ENCODE peak calls at places on chromosomes 16 and 17, in seven cellular contexts. G is right lobe of liver, J is sigmoid colon, S is gastrocnemius medialis, A is H1, B is HCT116, E is A549. W is an unnamed sample. For H3K9me3, the result is how much of the 10 kb centered on the place peaks cover.

GRCh38 chr17:59287452-59287851 is 44.0 kb upstream of the YPEL2 start:
- DNase-seq in G (no peak), J (no peak), S (no peak), A (no peak), B (peak), E (no peak), W (no peak)

GRCh38 chr17:40538019-40538935 is 27.0 kb downstream of the CCR7 start:
- DNase-seq in G (peak), J (peak), S (peak), A (no peak), B (no peak), E (no peak), W (peak)

GRCh38 chr16:28910046-28911031 is 14.7 kb downstream of the RABEP2 start:
- DNase-seq in G (no peak), J (no peak), S (no peak), A (no peak), B (peak), E (peak), W (no peak)

GRCh38 chr16:87849419-87850008 is 19.8 kb downstream of the SLC7A5 start:
- DNase-seq in G (no peak), J (no peak), S (no peak), A (no peak), B (no peak), E (no peak), W (no peak)

GRCh38 chr17:39365252-39365651 is 36.2 kb downstream of the FBXL20 start:
- DNase-seq in G (no peak), J (no peak), S (no peak), A (no peak), B (no peak), E (no peak), W (no peak)

GRCh38 chr17:40541060-40541872 is 24.0 kb downstream of the CCR7 start:
- DNase-seq in G (no peak), J (peak), S (peak), A (no peak), B (no peak), E (no peak), W (peak)

GRCh38 chr16:30028438-30029093 is 2.5 kb downstream of the TLCD3B start:
- DNase-seq in G (no peak), J (no peak), S (peak), A (peak), B (no peak), E (no peak), W (no peak)

GRCh38 chr17:75181608-75182318 is 996 bp downstream of the SUMO2 start:
- DNase-seq in G (peak), J (no peak), S (no peak), A (no peak), B (no peak), E (no peak), W (peak)

GRCh38 chr16:31085371-31085770 is 3.4 kb downstream of the PRSS53 start:
- DNase-seq in G (no peak), J (no peak), S (no peak), A (no peak), B (no peak), E (no peak), W (no peak)

GRCh38 chr17:2171725-2172446 is 117.0 kb downstream of the HIC1 start:
- DNase-seq in G (peak), J (peak), S (peak), A (no peak), B (no peak), E (no peak), W (peak)

GRCh38 chr17:79627184-79627765 is 16.4 kb upstream of the RBFOX3 start:
- DNase-seq in G (peak), J (peak), S (no peak), A (peak), B (no peak), E (no peak), W (peak)

GRCh38 chr16:27972500-27972899 is 91.0 kb downstream of the GSG1L start:
- DNase-seq in G (no peak), J (peak), S (no peak), A (peak), B (peak), E (peak), W (no peak)

GRCh38 chr16:38941-39892 is 14.2 kb downstream of the POLR3K start:
- DNase-seq in G (no peak), J (no peak), S (no peak), A (no peak), B (no peak), E (no peak), W (no peak)

GRCh38 chr17:80045703-80046102 is 9.3 kb downstream of the CCDC40 start:
- DNase-seq in G (no peak), J (no peak), S (no peak), A (no peak), B (no peak), E (no peak), W (no peak)

GRCh38 chr17:45976755-45977505 is 22.1 kb upstream of the STH start:
- DNase-seq in G (no peak), J (no peak), S (peak), A (no peak), B (no peak), E (no peak), W (no peak)

GRCh38 chr17:67221062-67221998 is 23.7 kb downstream of the HELZ start:
- DNase-seq in G (no peak), J (no peak), S (peak), A (no peak), B (peak), E (peak), W (no peak)

GRCh38 chr17:81665205-81666091 is 957 bp downstream of the OXLD1 start:
- DNase-seq in G (no peak), J (peak), S (no peak), A (no peak), B (no peak), E (peak), W (no peak)

GRCh38 chr17:28113269-28113668 is 70.8 kb downstream of the NLK start:
- DNase-seq in G (no peak), J (no peak), S (no peak), A (no peak), B (no peak), E (no peak), W (no peak)

GRCh38 chr17:29760771-29761682 is 138.3 kb upstream of the CORO6 start:
- DNase-seq in G (peak), J (peak), S (peak), A (peak), B (no peak), E (peak), W (peak)
- TF ChIP-seq POLR2A in G (peak), J (peak), S (peak), A (peak), B (no peak), E (peak), W (peak)

GRCh38 chr16:89073346-89074221 is 20.1 kb upstream of the ACSF3 start:
- DNase-seq in G (no peak), J (no peak), S (no peak), A (no peak), B (no peak), E (no peak), W (no peak)

GRCh38 chr16:89078172-89078571 is 15.5 kb upstream of the ACSF3 start:
- DNase-seq in G (no peak), J (no peak), S (no peak), A (no peak), B (no peak), E (no peak), W (no peak)

GRCh38 chr16:89079434-89079833 is 14.2 kb upstream of the ACSF3 start:
- DNase-seq in G (no peak), J (no peak), S (no peak), A (no peak), B (no peak), E (no peak), W (no peak)

GRCh38 chr16:89077076-89077475 is 16.6 kb upstream of the ACSF3 start:
- DNase-seq in G (no peak), J (no peak), S (no peak), A (no peak), B (no peak), E (no peak), W (no peak)

DNA sequence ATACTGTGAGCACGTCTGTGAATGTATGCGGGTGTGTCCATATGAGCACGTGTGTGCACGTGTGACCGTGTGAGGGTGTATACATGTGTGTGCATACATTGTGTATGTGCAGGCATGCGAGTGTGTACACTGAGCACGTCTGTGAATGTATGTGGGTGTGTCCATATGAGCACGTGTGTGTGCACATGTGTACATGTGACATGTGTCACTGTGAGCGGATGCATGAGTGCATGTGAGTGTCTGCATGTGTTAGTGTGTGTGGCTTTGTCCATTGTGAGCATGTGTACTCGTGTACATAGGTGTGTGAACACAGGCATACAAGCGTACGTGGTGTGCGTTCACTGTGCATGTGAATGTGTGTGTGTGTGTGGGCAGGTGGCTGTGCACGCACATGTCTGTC is 17.5 kb upstream of the ACSF3 start:
- DNase-seq in G (no peak), J (no peak), S (no peak), A (no peak), B (no peak), E (no peak), W (no peak)
- H3K9me3 ChIP-seq in G (under half), J (under half), S (under half), A (under half), B (under half), E (under half), W (under half)

GRCh38 chr16:4537376-4538066 is 1.1 kb downstream of the CDIP1 start:
- DNase-seq in G (peak), J (peak), S (no peak), A (peak), B (no peak), E (no peak), W (peak)
- TF ChIP-seq CTCF in G (no peak), J (no peak), S (no peak), A (no peak), B (no peak), E (no peak), W (no peak)

GRCh38 chr17:43942286-43942685 is at the start of gene PPY:
- DNase-seq in G (no peak), J (no peak), S (no peak), A (no peak), B (no peak), E (no peak), W (no peak)

GRCh38 chr17:43943769-43944418 is 1.6 kb upstream of the PPY start:
- DNase-seq in G (peak), J (peak), S (peak), A (peak), B (peak), E (peak), W (peak)

GRCh38 chr17:43946766-43947165 is 4.5 kb upstream of the PPY start:
- DNase-seq in G (no peak), J (no peak), S (no peak), A (no peak), B (no peak), E (no peak), W (no peak)

GRCh38 chr17:43949777-43950176 is 4.0 kb downstream of the PYY start:
- DNase-seq in G (peak), J (no peak), S (no peak), A (no peak), B (no peak), E (no peak), W (no peak)

DNA sequence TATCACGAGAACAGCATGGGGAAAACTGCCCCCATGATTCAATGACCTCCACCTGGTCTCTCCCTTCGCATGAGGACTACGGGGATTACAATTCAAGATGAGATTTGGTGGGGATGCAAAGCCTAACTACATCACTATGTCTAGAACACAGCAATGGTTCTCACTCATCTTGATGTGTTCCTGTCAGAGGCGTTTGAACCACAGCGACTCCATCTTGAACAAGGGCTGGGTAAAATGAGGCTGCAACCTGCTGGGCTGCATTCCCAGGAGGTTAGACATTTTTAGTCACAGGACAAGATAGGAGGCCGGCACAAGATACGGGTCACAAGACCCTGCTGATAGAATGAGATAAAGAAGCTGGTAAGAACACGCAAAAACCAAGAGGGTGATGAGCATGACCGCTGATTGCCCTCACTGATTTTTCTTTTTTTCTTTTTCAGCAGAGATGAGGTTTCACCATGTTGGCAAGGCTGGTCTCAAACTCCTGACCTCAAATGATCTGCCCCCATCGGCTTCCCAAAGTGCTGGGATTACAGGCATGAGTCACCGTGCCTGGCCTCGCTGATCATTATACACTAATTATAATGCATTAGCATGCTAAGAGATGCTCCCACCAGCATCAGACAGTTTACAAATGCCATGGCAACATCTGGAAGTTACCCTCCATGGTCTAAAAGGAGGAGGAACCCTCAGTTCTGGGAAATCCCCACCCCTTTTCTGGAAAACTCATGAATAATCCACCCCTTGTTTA is 3.0 kb upstream of the PPY start:
- DNase-seq in G (peak), J (no peak), S (no peak), A (no peak), B (no peak), E (no peak), W (no peak)
- TF ChIP-seq POLR2A in G (no peak), J (no peak), S (no peak), A (no peak), B (no peak), E (no peak), W (no peak)

DNA sequence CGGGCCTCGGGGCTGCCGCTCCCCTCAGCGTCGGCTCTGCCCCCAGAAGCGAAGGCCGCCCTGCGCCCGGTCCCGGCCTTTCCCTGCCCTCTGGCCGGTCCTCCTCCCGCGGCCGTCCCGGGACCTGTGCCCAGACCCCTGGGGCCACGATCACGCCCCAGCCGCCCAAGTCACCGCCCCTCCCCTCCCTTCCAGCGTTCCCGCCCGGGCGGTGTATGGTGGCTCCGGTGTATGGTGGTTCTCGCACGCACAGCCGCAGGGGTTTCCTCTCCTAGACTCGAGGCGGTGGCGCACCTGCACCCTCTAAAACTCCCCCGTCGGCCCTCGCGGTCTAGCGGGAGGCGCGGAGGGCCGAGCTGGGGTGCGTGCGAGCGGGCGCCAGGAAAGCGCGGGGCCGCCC is 10.0 kb downstream of the TIGD7 start:
- DNase-seq in G (no peak), J (no peak), S (no peak), A (no peak), B (no peak), E (no peak), W (no peak)
- H3K9me3 ChIP-seq in G (under half), J (under half), S (under half), A (under half), B (under half), E (half or more), W (under half)

DNA sequence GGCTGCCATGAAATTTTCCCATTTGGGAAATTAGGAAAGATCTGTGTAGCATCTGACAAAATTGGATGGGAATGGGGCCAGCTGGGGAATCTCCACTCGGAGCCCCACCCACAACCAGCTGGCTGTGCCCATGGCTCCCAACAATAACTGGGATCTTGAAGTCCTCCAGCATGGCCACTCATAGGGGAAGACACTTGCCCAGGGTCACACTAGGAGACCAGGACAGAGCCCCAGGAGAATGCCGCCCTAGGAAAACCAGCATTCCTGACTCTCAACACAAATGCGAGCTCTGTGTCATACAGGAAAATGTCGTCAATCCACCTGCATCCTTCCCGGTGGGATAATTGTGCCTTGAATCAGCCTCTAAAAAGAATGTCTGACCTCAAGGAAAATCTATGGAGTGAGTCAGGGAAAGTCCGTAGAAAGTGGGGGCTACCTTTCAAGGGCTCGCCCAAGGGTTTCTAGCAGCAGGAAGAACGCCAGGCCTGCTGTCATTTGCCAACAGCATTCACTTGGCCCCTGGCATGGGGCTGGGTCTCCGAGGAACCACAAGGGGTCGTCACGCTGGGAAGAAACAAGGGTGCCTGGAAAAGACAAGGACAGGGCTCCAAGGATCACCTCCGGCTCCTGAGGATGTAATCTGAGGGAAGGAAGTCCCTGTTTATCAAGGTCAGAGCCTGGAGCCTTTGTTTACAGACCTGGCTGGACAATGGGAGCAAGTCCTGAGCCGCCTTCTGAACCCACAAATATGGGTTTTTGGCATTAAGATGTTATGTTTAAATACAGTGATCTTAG is 15.9 kb downstream of the CDH5 start:
- DNase-seq in G (no peak), J (peak), S (no peak), A (no peak), B (no peak), E (peak), W (no peak)
- TF ChIP-seq CTCF in G (no peak), J (no peak), S (no peak), A (peak), B (peak), E (no peak), W (no peak)